ENCODE peak calls at places on chromosome 6, in ten cellular contexts. Q, B, F, D, Z, G, J, Y, C and U are unnamed samples.

GRCh38 chr6:81979767-81980166 is 227.3 kb upstream of the TENT5A start:
- DNase-seq in Q (no peak), C (no peak), Z (no peak), J (no peak), G (no peak), Y (no peak), B (no peak), F (no peak), D (no peak), U (no peak)

GRCh38 chr6:35085359-35086281 is 55.5 kb downstream of the TCP11 start:
- DNase-seq in J (no peak), B (peak), Q (no peak), Z (no peak), G (no peak), D (no peak), Y (no peak), C (no peak), F (no peak), U (no peak)

GRCh38 chr6:11275598-11275997 is 43.1 kb upstream of the NEDD9 start:
- DNase-seq in G (peak), C (peak), Z (no peak), D (no peak), F (no peak), Y (peak), B (no peak), Q (peak), J (no peak), U (no peak)

GRCh38 chr6:18326980-18327379 is 60.2 kb upstream of the RNF144B start:
- DNase-seq in Z (no peak), Q (no peak), J (no peak), Y (no peak), G (no peak), C (no peak), F (no peak), B (no peak), D (no peak), U (no peak)

GRCh38 chr6:136967874-136968752 is 46.0 kb downstream of the SLC35D3 start:
- DNase-seq in Y (peak), J (peak), B (peak), C (peak), Z (peak), G (peak), Q (peak), D (peak), F (peak), U (peak)

GRCh38 chr6:24078200-24078599 is 47.8 kb upstream of the NRSN1 start:
- DNase-seq in D (no peak), G (no peak), Z (no peak), J (no peak), Y (no peak), Q (no peak), C (no peak), B (no peak), F (no peak), U (no peak)

GRCh38 chr6:12039540-12040459 is 27.7 kb downstream of the HIVEP1 start:
- DNase-seq in J (no peak), Y (no peak), Z (no peak), Q (no peak), C (no peak), F (no peak), D (no peak), B (no peak), G (no peak), U (no peak)

GRCh38 chr6:15327271-15327670 is 81.4 kb downstream of the JARID2 start:
- DNase-seq in C (peak), D (no peak), F (no peak), Y (peak), J (peak), G (peak), Q (peak), Z (no peak), B (no peak), U (no peak)

GRCh38 chr6:35804996-35805736 is at the start of gene LHFPL5:
- DNase-seq in G (peak), J (no peak), D (no peak), Z (no peak), F (no peak), B (peak), Y (peak), C (no peak), Q (peak), U (peak)

GRCh38 chr6:156175971-156176421 is 601.2 kb upstream of the ARID1B start:
- DNase-seq in C (no peak), G (no peak), F (no peak), Y (peak), Z (no peak), J (peak), Q (no peak), B (peak), D (no peak), U (no peak)

GRCh38 chr6:11950109-11950508 is 62.0 kb upstream of the HIVEP1 start:
- DNase-seq in Q (no peak), G (no peak), J (no peak), D (no peak), F (no peak), C (no peak), Z (no peak), Y (no peak), B (no peak), U (no peak)

GRCh38 chr6:45838996-45839395 is 176.7 kb downstream of the CLIC5 start:
- DNase-seq in F (no peak), B (no peak), Q (no peak), Z (no peak), G (no peak), D (no peak), J (no peak), C (no peak), Y (no peak), U (no peak)

GRCh38 chr6:53728570-53729194 is 63.1 kb upstream of the KLHL31 start:
- DNase-seq in J (no peak), D (peak), Z (peak), Q (peak), C (peak), F (peak), Y (peak), G (peak), B (peak), U (peak)

GRCh38 chr6:112839525-112839961 is 492.4 kb downstream of the RFPL4B start:
- DNase-seq in Q (no peak), J (no peak), Y (no peak), Z (peak), F (no peak), C (peak), G (no peak), B (no peak), D (peak), U (peak)

GRCh38 chr6:138292482-138292881 is 74.2 kb upstream of the PBOV1 start:
- DNase-seq in Z (no peak), D (no peak), F (no peak), J (no peak), C (no peak), B (no peak), Y (no peak), Q (no peak), G (no peak), U (no peak)

GRCh38 chr6:14729186-14729871 is 516.5 kb upstream of the JARID2 start:
- DNase-seq in B (peak), F (no peak), D (no peak), Q (peak), Y (peak), G (peak), Z (no peak), J (no peak), C (no peak), U (no peak)

GRCh38 chr6:108133594-108134179 is 32.1 kb upstream of the NR2E1 start:
- DNase-seq in Z (peak), F (no peak), B (peak), Q (no peak), Y (peak), G (no peak), C (peak), J (peak), D (peak), U (peak)